ENCODE peak calls at places on chromosomes 1 and 21, in five cellular contexts. J is endothelial cell, I is RWPE1, G is ELR, R is IMR-90. T is an unnamed sample.

GRCh38 chr21:42112857-42113256 is 41.7 kb downstream of the UMODL1 start:
- DNase-seq in J (no peak), R (peak), G (no peak), I (no peak), T (peak)

GRCh38 chr21:39105836-39106235 is 77.4 kb downstream of the PSMG1 start:
- DNase-seq in R (no peak), G (no peak), I (no peak), J (no peak), T (no peak)

GRCh38 chr1:33455537-33456301 is 16.7 kb upstream of the ZSCAN20 start:
- DNase-seq in J (peak), G (peak), I (peak), R (peak), T (peak)

GRCh38 chr1:114745351-114745750 is 12.4 kb downstream of the CSDE1 start:
- DNase-seq in J (no peak), I (no peak), G (peak), R (peak), T (peak)

GRCh38 chr1:57341721-57342120 is 82.1 kb downstream of the DAB1 start:
- DNase-seq in J (no peak), R (no peak), I (no peak), G (no peak), T (peak)

GRCh38 chr1:234610061-234610581 is at the start of gene IRF2BP2:
- DNase-seq in G (peak), I (peak), R (peak), J (peak), T (peak)

GRCh38 chr1:219938706-219939105 is 10.3 kb upstream of the SLC30A10 start:
- DNase-seq in J (no peak), R (peak), I (peak), G (peak), T (peak)

GRCh38 chr1:167798951-167799350 is 77.2 kb downstream of the MPZL1 start:
- DNase-seq in R (no peak), J (no peak), I (no peak), G (no peak), T (no peak)

GRCh38 chr1:158310623-158311022 is 20.7 kb downstream of the CD1B start:
- DNase-seq in R (no peak), G (no peak), J (no peak), I (no peak), T (no peak)

GRCh38 chr1:153849487-153850185 is 73.1 kb downstream of the GATAD2B start:
- DNase-seq in R (no peak), I (no peak), J (no peak), G (no peak), T (no peak)

GRCh38 chr1:229271448-229272120 is 673 bp downstream of the RAB4A start:
- DNase-seq in J (no peak), I (no peak), G (peak), R (peak), T (peak)

GRCh38 chr1:79920970-79921669 is 914.6 kb upstream of the ADGRL4 start:
- DNase-seq in I (no peak), J (no peak), G (no peak), R (no peak), T (no peak)

GRCh38 chr1:158654570-158654969 is 31.9 kb downstream of the SPTA1 start:
- DNase-seq in I (no peak), G (no peak), R (no peak), J (peak), T (no peak)

GRCh38 chr1:196029410-196029809 is 578.8 kb downstream of the KCNT2 start:
- DNase-seq in J (no peak), I (no peak), R (no peak), G (no peak), T (no peak)

GRCh38 chr1:237542525-237543418 is 347.9 kb downstream of the ZP4 start:
- DNase-seq in G (peak), R (no peak), J (no peak), I (no peak), T (no peak)

GRCh38 chr1:6700853-6701436 is 671 bp downstream of the DNAJC11 start:
- DNase-seq in I (no peak), J (no peak), R (no peak), G (no peak), T (peak)

GRCh38 chr1:91851130-91852010 is 34.6 kb downstream of the TGFBR3 start:
- DNase-seq in G (peak), R (peak), I (peak), J (no peak), T (peak)

GRCh38 chr1:205812271-205812877 is 624 bp downstream of the SLC41A1 start:
- DNase-seq in R (peak), G (peak), J (peak), I (peak), T (peak)

GRCh38 chr1:33150522-33150921 is 31.3 kb downstream of the TRIM62 start:
- DNase-seq in G (no peak), J (no peak), R (no peak), I (no peak), T (peak)

GRCh38 chr1:172515927-172516326 is 17.0 kb upstream of the SUCO start:
- DNase-seq in R (no peak), G (no peak), J (no peak), I (no peak), T (no peak)

GRCh38 chr1:150109567-150109966 is 40.1 kb upstream of the PLEKHO1 start:
- DNase-seq in G (no peak), R (no peak), I (no peak), J (no peak), T (no peak)

GRCh38 chr1:204583909-204584632 is 67.9 kb downstream of the MDM4 start:
- DNase-seq in R (no peak), I (no peak), J (no peak), G (no peak), T (no peak)

GRCh38 chr1:78619446-78619802 is 824 bp upstream of the IFI44L start:
- DNase-seq in J (no peak), R (no peak), G (peak), I (peak), T (no peak)

GRCh38 chr1:34407140-34407539 is 230.4 kb downstream of the C1orf94 start:
- DNase-seq in G (no peak), I (no peak), R (no peak), J (no peak), T (no peak)

GRCh38 chr1:202333861-202334260 is 7.9 kb downstream of the UBE2T start:
- DNase-seq in R (no peak), J (no peak), G (no peak), I (no peak), T (no peak)

GRCh38 chr1:179369751-179370341 is 4.1 kb downstream of the AXDND1 start:
- DNase-seq in I (peak), G (peak), J (peak), R (peak), T (peak)

GRCh38 chr1:94098585-94099111 is 22.3 kb downstream of the ABCA4 start:
- DNase-seq in J (no peak), R (no peak), I (no peak), G (no peak), T (no peak)

GRCh38 chr1:2197732-2198165 is 3.2 kb upstream of the FAAP20 start:
- DNase-seq in R (no peak), G (no peak), I (no peak), J (no peak), T (no peak)

GRCh38 chr1:161730050-161730564 is 8.8 kb downstream of the FCRLB start:
- DNase-seq in G (peak), R (peak), J (no peak), I (peak), T (peak)

GRCh38 chr1:32405672-32406467 is 11.6 kb upstream of the BSDC1 start:
- DNase-seq in R (no peak), G (no peak), J (no peak), I (no peak), T (no peak)

GRCh38 chr1:43241352-43241953 is 28.3 kb upstream of the TMEM125 start:
- DNase-seq in I (peak), R (peak), J (no peak), G (peak), T (no peak)

GRCh38 chr1:211577277-211577825 is 1.6 kb downstream of the SLC30A1 start:
- DNase-seq in G (peak), R (peak), J (no peak), I (peak), T (no peak)

GRCh38 chr21:46144464-46145070 is 10.8 kb downstream of the FTCD start:
- DNase-seq in G (peak), I (no peak), R (no peak), J (no peak), T (peak)

GRCh38 chr1:3166206-3166918 is 97.4 kb downstream of the PRDM16 start:
- DNase-seq in J (no peak), I (no peak), G (no peak), R (no peak), T (no peak)

GRCh38 chr1:9280015-9280860 is 12.5 kb upstream of the SPSB1 start:
- DNase-seq in G (peak), J (no peak), I (peak), R (peak), T (peak)

T was measured in osteoblast.